ENCODE peak calls at places on chromosomes 6 and 20, in seven cellular contexts. V, L, H, K, Y, N and U are unnamed samples.

GRCh38 chr6:30465582-30466306 is 23.6 kb upstream of the HLA-E start:
- DNase-seq in L (no peak), K (no peak), H (no peak), N (no peak), V (no peak), Y (no peak), U (no peak)

GRCh38 chr6:1703091-1703855 is 93.6 kb downstream of the FOXC1 start:
- DNase-seq in V (no peak), N (no peak), L (no peak), H (no peak), Y (no peak), K (no peak), U (no peak)

GRCh38 chr6:113361014-113361645 is 496.0 kb upstream of the MARCKS start:
- DNase-seq in V (no peak), L (peak), Y (no peak), K (no peak), N (peak), H (no peak), U (no peak)

GRCh38 chr20:46376196-46376785 is 30.1 kb downstream of the ELMO2 start:
- DNase-seq in Y (no peak), V (no peak), K (no peak), H (no peak), N (no peak), L (no peak), U (no peak)

GRCh38 chr6:117264487-117265424 is 602 bp upstream of the VGLL2 start:
- DNase-seq in Y (no peak), K (no peak), N (no peak), L (peak), V (no peak), H (no peak), U (no peak)

GRCh38 chr20:8244637-8245036 is 112.6 kb downstream of the PLCB1 start:
- DNase-seq in V (no peak), L (peak), Y (peak), N (peak), H (peak), K (no peak), U (no peak)

GRCh38 chr20:25207960-25208534 is 12.5 kb downstream of the ENTPD6 start:
- DNase-seq in H (no peak), N (no peak), V (no peak), K (no peak), Y (no peak), L (no peak), U (no peak)

GRCh38 chr20:14721926-14722325 is 384.5 kb upstream of the FLRT3 start:
- DNase-seq in V (no peak), H (no peak), K (no peak), L (peak), N (no peak), Y (no peak), U (no peak)

GRCh38 chr6:37489697-37490336 is 9.9 kb downstream of the CCDC167 start:
- DNase-seq in H (no peak), L (no peak), V (no peak), K (peak), Y (peak), N (no peak), U (peak)

GRCh38 chr6:44478591-44479254 is 91.2 kb downstream of the CDC5L start:
- DNase-seq in L (no peak), H (no peak), V (no peak), Y (no peak), K (no peak), N (no peak), U (no peak)

GRCh38 chr6:83378621-83379388 is 52.0 kb downstream of the ME1 start:
- DNase-seq in H (no peak), Y (no peak), L (peak), K (no peak), N (peak), V (no peak), U (no peak)

GRCh38 chr6:50817638-50817950 is 1.1 kb upstream of the TFAP2B start:
- DNase-seq in H (no peak), L (no peak), N (no peak), K (no peak), Y (no peak), V (no peak), U (no peak)

GRCh38 chr6:57267586-57268293 is 45.6 kb upstream of the RAB23 start:
- DNase-seq in K (no peak), Y (peak), H (peak), N (peak), L (peak), V (peak), U (no peak)

GRCh38 chr6:13531956-13532355 is 42.4 kb upstream of the SIRT5 start:
- DNase-seq in Y (no peak), K (no peak), L (no peak), V (no peak), N (no peak), H (no peak), U (no peak)

GRCh38 chr6:80181352-80182081 is 75.0 kb downstream of the BCKDHB start:
- DNase-seq in V (no peak), N (no peak), H (no peak), Y (no peak), L (no peak), K (no peak), U (no peak)

GRCh38 chr6:154407440-154407839 is 50.8 kb upstream of the IPCEF1 start:
- DNase-seq in H (no peak), Y (no peak), L (no peak), V (no peak), N (no peak), K (no peak), U (no peak)

GRCh38 chr6:1100269-1100668 is 211.6 kb upstream of the FOXQ1 start:
- DNase-seq in K (no peak), Y (no peak), V (no peak), L (no peak), N (no peak), H (no peak), U (no peak)

GRCh38 chr6:119643866-119644265 is 294.3 kb upstream of the MAN1A1 start:
- DNase-seq in L (peak), H (no peak), V (no peak), Y (no peak), K (no peak), N (no peak), U (no peak)

GRCh38 chr20:44355503-44356352 is at the start of gene HNF4A:
- DNase-seq in K (no peak), Y (no peak), H (no peak), V (no peak), L (no peak), N (no peak), U (no peak)

GRCh38 chr6:145110109-145110508 is 625.2 kb downstream of the EPM2A start:
- DNase-seq in Y (no peak), V (no peak), K (no peak), L (no peak), N (no peak), H (no peak), U (no peak)

GRCh38 chr20:19770375-19770774 is 12.3 kb downstream of the RIN2 start:
- DNase-seq in Y (no peak), N (no peak), L (no peak), V (no peak), H (no peak), K (no peak), U (no peak)

GRCh38 chr20:47146703-47147102 is 209.8 kb downstream of the ZMYND8 start:
- DNase-seq in L (peak), V (no peak), H (no peak), K (no peak), Y (no peak), N (peak), U (no peak)

GRCh38 chr20:44465001-44465560 is 10.6 kb upstream of the TTPAL start:
- DNase-seq in H (no peak), Y (peak), L (no peak), K (no peak), V (no peak), N (no peak), U (no peak)

GRCh38 chr6:164505425-164505824 is 804.0 kb downstream of the C6orf118 start:
- DNase-seq in K (no peak), Y (no peak), H (no peak), L (no peak), N (no peak), V (no peak), U (no peak)

GRCh38 chr6:39835856-39836442 is 43.8 kb downstream of the DAAM2 start:
- DNase-seq in V (no peak), N (peak), H (no peak), Y (no peak), L (peak), K (no peak), U (no peak)

GRCh38 chr20:45835230-45836224 is 1.9 kb downstream of the SNX21 start:
- DNase-seq in N (peak), Y (no peak), H (peak), L (peak), V (no peak), K (no peak), U (no peak)

GRCh38 chr6:20377623-20378265 is 23.9 kb upstream of the E2F3 start:
- DNase-seq in Y (no peak), K (no peak), L (peak), N (peak), V (no peak), H (no peak), U (no peak)

GRCh38 chr6:131167773-131168172 is 32.5 kb downstream of the AKAP7 start:
- DNase-seq in K (no peak), Y (no peak), N (peak), V (no peak), H (no peak), L (no peak), U (no peak)

GRCh38 chr6:149974825-149975224 is 11.1 kb downstream of the ULBP1 start:
- DNase-seq in Y (no peak), H (no peak), N (no peak), V (no peak), L (no peak), K (no peak), U (no peak)

GRCh38 chr6:37556884-37557644 is 57.4 kb upstream of the CCDC167 start:
- DNase-seq in H (no peak), V (no peak), L (no peak), N (no peak), Y (no peak), K (no peak), U (no peak)

GRCh38 chr20:2814587-2815051 is at the start of gene C20orf141:
- DNase-seq in K (no peak), V (no peak), N (peak), H (peak), Y (no peak), L (peak), U (no peak)

GRCh38 chr6:75266716-75267291 is 17.8 kb downstream of the TMEM30A start:
- DNase-seq in L (peak), K (no peak), N (peak), H (peak), V (no peak), Y (peak), U (peak)

GRCh38 chr6:137365648-137366047 is 128.5 kb downstream of the OLIG3 start:
- DNase-seq in K (no peak), N (no peak), L (no peak), H (no peak), Y (no peak), V (no peak), U (no peak)